ENCODE peak calls at places on chromosomes 2 and 18, in five cellular contexts. One of them, this sample, is unnamed.

GRCh38 chr2:236769981-236770671 is 200.5 kb downstream of the ACKR3 start:
- DNase-seq in K562: no peak
- DNase-seq in H1: peak; percentile 33
- DNase-seq in GM12878: no peak
- DNase-seq in HepG2: no peak
- DNase-seq in this sample: peak; percentile 69

GRCh38 chr18:50853863-50854271 is 25.1 kb upstream of the ME2 start:
- DNase-seq in HepG2: peak; percentile 51
- DNase-seq in H1: no peak
- DNase-seq in K562: no peak
- DNase-seq in GM12878: no peak
- DNase-seq in this sample: peak; percentile 79

GRCh38 chr18:9915291-9916066 is 1.7 kb downstream of the VAPA start:
- DNase-seq in GM12878: no peak
- DNase-seq in H1: no peak
- DNase-seq in HepG2: no peak
- DNase-seq in K562: no peak
- DNase-seq in this sample: no peak

GRCh38 chr2:108271691-108272253 is 16.9 kb upstream of the SULT1C2 start:
- DNase-seq in H1: no peak
- DNase-seq in K562: peak; percentile 27
- DNase-seq in HepG2: peak; percentile 81
- DNase-seq in GM12878: no peak
- DNase-seq in this sample: peak; percentile 76

GRCh38 chr2:177646791-177647190 is 254.2 kb downstream of the AGPS start:
- DNase-seq in GM12878: no peak
- DNase-seq in H1: no peak
- DNase-seq in K562: no peak
- DNase-seq in HepG2: no peak
- DNase-seq in this sample: no peak

GRCh38 chr2:169285528-169285927 is 76.8 kb downstream of the LRP2 start:
- DNase-seq in H1: no peak
- DNase-seq in GM12878: no peak
- DNase-seq in HepG2: no peak
- DNase-seq in K562: no peak
- DNase-seq in this sample: no peak

GRCh38 chr2:113806217-113806913 is 49.9 kb upstream of the SLC35F5 start:
- DNase-seq in H1: no peak
- DNase-seq in GM12878: no peak
- DNase-seq in HepG2: no peak
- DNase-seq in K562: no peak
- DNase-seq in this sample: peak; percentile 60

GRCh38 chr2:222424281-222424728 is at the start of gene SGPP2:
- DNase-seq in HepG2: no peak
- DNase-seq in GM12878: no peak
- DNase-seq in H1: no peak
- DNase-seq in K562: no peak
- DNase-seq in this sample: no peak

GRCh38 chr18:56068030-56068671 is 480.2 kb upstream of the TCF4 start:
- DNase-seq in H1: no peak
- DNase-seq in HepG2: no peak
- DNase-seq in K562: no peak
- DNase-seq in GM12878: no peak
- DNase-seq in this sample: no peak

GRCh38 chr2:55922488-55922887 is 1.1 kb downstream of the EFEMP1 start:
- DNase-seq in H1: no peak
- DNase-seq in K562: no peak
- DNase-seq in HepG2: no peak
- DNase-seq in GM12878: no peak
- DNase-seq in this sample: no peak

GRCh38 chr18:75455249-75456183 is 28.0 kb upstream of the SMIM21 start:
- DNase-seq in HepG2: no peak
- DNase-seq in K562: no peak
- DNase-seq in GM12878: no peak
- DNase-seq in H1: peak; percentile 13
- DNase-seq in this sample: no peak

GRCh38 chr2:148720501-148720998 is 76.0 kb downstream of the EPC2 start:
- DNase-seq in H1: no peak
- DNase-seq in K562: no peak
- DNase-seq in GM12878: no peak
- DNase-seq in HepG2: no peak
- DNase-seq in this sample: no peak

GRCh38 chr2:240573516-240574385 is 5.5 kb downstream of the RNPEPL1 start:
- DNase-seq in HepG2: no peak
- DNase-seq in H1: no peak
- DNase-seq in K562: no peak
- DNase-seq in GM12878: no peak
- DNase-seq in this sample: no peak

GRCh38 chr2:725464-725863 is 48.3 kb upstream of the TMEM18 start:
- DNase-seq in K562: no peak
- DNase-seq in GM12878: no peak
- DNase-seq in HepG2: no peak
- DNase-seq in H1: no peak
- DNase-seq in this sample: no peak

GRCh38 chr18:21444465-21445023 is 156.0 kb downstream of the ESCO1 start:
- DNase-seq in GM12878: no peak
- DNase-seq in HepG2: peak; percentile 54
- DNase-seq in H1: no peak
- DNase-seq in K562: peak; percentile 24
- DNase-seq in this sample: peak; percentile 69

GRCh38 chr2:233700028-233700635 is 7.4 kb downstream of the UGT1A6 start:
- DNase-seq in GM12878: no peak
- DNase-seq in K562: no peak
- DNase-seq in H1: no peak
- DNase-seq in HepG2: peak; percentile 56
- DNase-seq in this sample: peak; percentile 61

GRCh38 chr2:68764041-68764780 is 29.6 kb downstream of the ARHGAP25 start:
- DNase-seq in K562: no peak
- DNase-seq in H1: no peak
- DNase-seq in GM12878: no peak
- DNase-seq in HepG2: no peak
- DNase-seq in this sample: no peak

GRCh38 chr18:62984656-62985315 is 269.4 kb downstream of the PHLPP1 start:
- DNase-seq in K562: no peak
- DNase-seq in GM12878: no peak
- DNase-seq in H1: no peak
- DNase-seq in HepG2: no peak
- DNase-seq in this sample: no peak
- TF ChIP-seq KDM1A in K562: no peak
- TF ChIP-seq KDM1A in GM12878: no peak
- TF ChIP-seq KDM1A in H1: no peak
- TF ChIP-seq KDM1A in HepG2: no peak
- TF ChIP-seq KDM1A in this sample: no peak

GRCh38 chr2:150880986-150881385 is 380.7 kb downstream of the RBM43 start:
- DNase-seq in HepG2: no peak
- DNase-seq in H1: no peak
- DNase-seq in GM12878: no peak
- DNase-seq in K562: no peak
- DNase-seq in this sample: no peak
- TF ChIP-seq KDM1A in HepG2: no peak
- TF ChIP-seq KDM1A in H1: no peak
- TF ChIP-seq KDM1A in GM12878: no peak
- TF ChIP-seq KDM1A in K562: no peak
- TF ChIP-seq KDM1A in this sample: no peak

GRCh38 chr2:2886934-2887333 is 490.7 kb downstream of the EIPR1 start:
- DNase-seq in H1: no peak
- DNase-seq in GM12878: no peak
- DNase-seq in K562: no peak
- DNase-seq in HepG2: no peak
- DNase-seq in this sample: no peak
- TF ChIP-seq KDM1A in H1: no peak
- TF ChIP-seq KDM1A in GM12878: no peak
- TF ChIP-seq KDM1A in K562: no peak
- TF ChIP-seq KDM1A in HepG2: no peak
- TF ChIP-seq KDM1A in this sample: no peak

GRCh38 chr2:84443477-84443876 is 15.6 kb downstream of the SUCLG1 start:
- DNase-seq in HepG2: no peak
- DNase-seq in GM12878: no peak
- DNase-seq in H1: no peak
- DNase-seq in K562: no peak
- DNase-seq in this sample: no peak
- TF ChIP-seq KDM1A in HepG2: no peak
- TF ChIP-seq KDM1A in GM12878: no peak
- TF ChIP-seq KDM1A in H1: no peak
- TF ChIP-seq KDM1A in K562: no peak
- TF ChIP-seq KDM1A in this sample: no peak

DNA sequence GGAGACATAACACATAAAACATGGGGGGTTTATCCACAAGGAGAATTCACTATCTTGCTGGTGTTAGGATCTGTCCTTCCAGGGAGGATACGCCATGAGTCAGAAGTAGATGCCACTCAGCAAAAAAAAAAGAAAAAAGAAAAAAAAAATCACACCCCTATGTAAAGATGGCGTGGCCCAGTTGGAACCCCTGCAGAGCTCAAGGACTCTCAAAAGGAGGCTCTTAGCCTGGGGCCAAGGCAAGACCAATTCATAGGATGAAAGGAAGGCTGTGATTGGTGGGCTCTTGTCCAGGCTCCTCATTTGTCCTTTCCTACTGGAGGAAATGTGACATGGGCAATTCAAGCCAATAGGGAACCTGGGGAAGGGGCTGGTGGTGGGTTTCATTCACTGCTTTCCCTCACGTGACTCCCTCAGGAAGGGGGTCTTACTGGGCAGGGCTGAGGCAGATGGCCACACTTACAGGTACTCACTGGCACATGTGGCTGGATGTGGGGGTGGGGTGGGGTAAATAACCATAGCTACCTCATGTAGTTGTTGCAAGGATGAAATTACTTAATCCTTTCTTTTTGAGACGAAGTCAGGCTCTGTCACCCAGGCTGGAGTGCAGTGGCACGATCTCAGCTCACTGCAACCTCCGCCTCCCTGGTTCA is 38.7 kb upstream of the HAAO start:
- DNase-seq in H1: no peak
- DNase-seq in GM12878: no peak
- DNase-seq in HepG2: no peak
- DNase-seq in K562: no peak
- DNase-seq in this sample: no peak
- TF ChIP-seq KDM1A in H1: no peak
- TF ChIP-seq KDM1A in GM12878: no peak
- TF ChIP-seq KDM1A in HepG2: no peak
- TF ChIP-seq KDM1A in K562: no peak
- TF ChIP-seq KDM1A in this sample: no peak

This sample was measured in A549.